ENCODE peak calls at places on chromosomes 5 and 9, in six cellular contexts. One of them, this sample, is unnamed.

GRCh38 chr5:57316798-57317327 is 143.0 kb downstream of the GPBP1 start:
- DNase-seq in neural progenitor cell: no peak
- DNase-seq in astrocyte: peak; percentile 100
- DNase-seq in DND-41: no peak
- DNase-seq in fibroblast of lung: peak; percentile 99
- DNase-seq in HCT116: no peak
- DNase-seq in this sample: no peak

GRCh38 chr9:126144617-126145456 is 181.8 kb upstream of the MVB12B start:
- DNase-seq in DND-41: no peak
- DNase-seq in fibroblast of lung: no peak
- DNase-seq in HCT116: no peak
- DNase-seq in astrocyte: no peak
- DNase-seq in neural progenitor cell: no peak
- DNase-seq in this sample: no peak

GRCh38 chr5:133150909-133151544 is 99.2 kb downstream of the HSPA4 start:
- DNase-seq in astrocyte: no peak
- DNase-seq in neural progenitor cell: no peak
- DNase-seq in DND-41: no peak
- DNase-seq in fibroblast of lung: no peak
- DNase-seq in HCT116: no peak
- DNase-seq in this sample: no peak

GRCh38 chr9:26329974-26330373 is 562.6 kb downstream of the CAAP1 start:
- DNase-seq in astrocyte: no peak
- DNase-seq in fibroblast of lung: no peak
- DNase-seq in HCT116: no peak
- DNase-seq in DND-41: no peak
- DNase-seq in neural progenitor cell: no peak
- DNase-seq in this sample: no peak

GRCh38 chr9:134775552-134775951 is 105.1 kb upstream of the FCN2 start:
- DNase-seq in DND-41: no peak
- DNase-seq in fibroblast of lung: peak; percentile 88
- DNase-seq in neural progenitor cell: no peak
- DNase-seq in astrocyte: peak; percentile 86
- DNase-seq in HCT116: no peak
- DNase-seq in this sample: no peak

GRCh38 chr9:4842734-4843133 is 50.0 kb downstream of the RCL1 start:
- DNase-seq in neural progenitor cell: no peak
- DNase-seq in fibroblast of lung: no peak
- DNase-seq in DND-41: no peak
- DNase-seq in HCT116: no peak
- DNase-seq in astrocyte: no peak
- DNase-seq in this sample: no peak

GRCh38 chr9:122179690-122180074 is 20.0 kb downstream of the MORN5 start:
- DNase-seq in astrocyte: peak; percentile 3
- DNase-seq in DND-41: no peak
- DNase-seq in HCT116: peak; percentile 7
- DNase-seq in neural progenitor cell: no peak
- DNase-seq in fibroblast of lung: peak; percentile 4
- DNase-seq in this sample: no peak

GRCh38 chr9:68522954-68523353 is 17.7 kb downstream of the TMEM252 start:
- DNase-seq in fibroblast of lung: no peak
- DNase-seq in HCT116: no peak
- DNase-seq in DND-41: no peak
- DNase-seq in astrocyte: no peak
- DNase-seq in neural progenitor cell: no peak
- DNase-seq in this sample: no peak

GRCh38 chr9:71725590-71726338 is 42.5 kb downstream of the CEMIP2 start:
- DNase-seq in HCT116: peak; percentile 79
- DNase-seq in DND-41: no peak
- DNase-seq in astrocyte: peak; percentile 90
- DNase-seq in neural progenitor cell: no peak
- DNase-seq in fibroblast of lung: peak; percentile 92
- DNase-seq in this sample: no peak

GRCh38 chr9:130995399-130995941 is 13.5 kb upstream of the LAMC3 start:
- DNase-seq in DND-41: peak; percentile 54
- DNase-seq in neural progenitor cell: peak; percentile 58
- DNase-seq in fibroblast of lung: peak; percentile 48
- DNase-seq in astrocyte: peak; percentile 36
- DNase-seq in HCT116: no peak
- DNase-seq in this sample: peak; percentile 63

GRCh38 chr9:96818535-96818934 is 35.8 kb downstream of the ZNF782 start:
- DNase-seq in astrocyte: no peak
- DNase-seq in HCT116: no peak
- DNase-seq in neural progenitor cell: no peak
- DNase-seq in DND-41: no peak
- DNase-seq in fibroblast of lung: no peak
- DNase-seq in this sample: no peak

GRCh38 chr9:692636-693459 is 148.6 kb upstream of the DMRT1 start:
- DNase-seq in fibroblast of lung: no peak
- DNase-seq in DND-41: no peak
- DNase-seq in HCT116: no peak
- DNase-seq in astrocyte: no peak
- DNase-seq in neural progenitor cell: no peak
- DNase-seq in this sample: peak; percentile 35

GRCh38 chr5:178630475-178630930 is 3.7 kb upstream of the CLK4 start:
- DNase-seq in DND-41: no peak
- DNase-seq in fibroblast of lung: peak; percentile 29
- DNase-seq in neural progenitor cell: no peak
- DNase-seq in HCT116: peak; percentile 24
- DNase-seq in astrocyte: peak; percentile 22
- DNase-seq in this sample: no peak

GRCh38 chr5:74408150-74409043 is 232.1 kb downstream of the ENC1 start:
- DNase-seq in fibroblast of lung: no peak
- DNase-seq in neural progenitor cell: no peak
- DNase-seq in DND-41: no peak
- DNase-seq in HCT116: no peak
- DNase-seq in astrocyte: no peak
- DNase-seq in this sample: no peak

GRCh38 chr5:82799346-82800077 is 277.7 kb downstream of the TMEM167A start:
- DNase-seq in neural progenitor cell: no peak
- DNase-seq in astrocyte: no peak
- DNase-seq in DND-41: no peak
- DNase-seq in HCT116: no peak
- DNase-seq in fibroblast of lung: no peak
- DNase-seq in this sample: no peak

GRCh38 chr9:120221844-120222243 is 358.1 kb downstream of the CDK5RAP2 start:
- DNase-seq in HCT116: no peak
- DNase-seq in DND-41: no peak
- DNase-seq in fibroblast of lung: no peak
- DNase-seq in astrocyte: no peak
- DNase-seq in neural progenitor cell: no peak
- DNase-seq in this sample: peak; percentile 80

GRCh38 chr5:66010476-66010875 is 84.1 kb downstream of the ERBIN start:
- DNase-seq in DND-41: no peak
- DNase-seq in HCT116: no peak
- DNase-seq in astrocyte: peak; percentile 14
- DNase-seq in fibroblast of lung: peak; percentile 27
- DNase-seq in neural progenitor cell: no peak
- DNase-seq in this sample: no peak

GRCh38 chr5:3375586-3376311 is 219.9 kb upstream of the IRX1 start:
- DNase-seq in neural progenitor cell: no peak
- DNase-seq in astrocyte: no peak
- DNase-seq in fibroblast of lung: no peak
- DNase-seq in HCT116: no peak
- DNase-seq in DND-41: no peak
- DNase-seq in this sample: no peak

GRCh38 chr9:104608336-104608735 is 2.9 kb upstream of the OR13C2 start:
- DNase-seq in neural progenitor cell: no peak
- DNase-seq in astrocyte: no peak
- DNase-seq in HCT116: no peak
- DNase-seq in DND-41: no peak
- DNase-seq in fibroblast of lung: no peak
- DNase-seq in this sample: no peak

GRCh38 chr5:160749682-160750081 is 102.3 kb downstream of the ATP10B start:
- DNase-seq in neural progenitor cell: no peak
- DNase-seq in DND-41: no peak
- DNase-seq in astrocyte: no peak
- DNase-seq in fibroblast of lung: no peak
- DNase-seq in HCT116: no peak
- DNase-seq in this sample: no peak

DNA sequence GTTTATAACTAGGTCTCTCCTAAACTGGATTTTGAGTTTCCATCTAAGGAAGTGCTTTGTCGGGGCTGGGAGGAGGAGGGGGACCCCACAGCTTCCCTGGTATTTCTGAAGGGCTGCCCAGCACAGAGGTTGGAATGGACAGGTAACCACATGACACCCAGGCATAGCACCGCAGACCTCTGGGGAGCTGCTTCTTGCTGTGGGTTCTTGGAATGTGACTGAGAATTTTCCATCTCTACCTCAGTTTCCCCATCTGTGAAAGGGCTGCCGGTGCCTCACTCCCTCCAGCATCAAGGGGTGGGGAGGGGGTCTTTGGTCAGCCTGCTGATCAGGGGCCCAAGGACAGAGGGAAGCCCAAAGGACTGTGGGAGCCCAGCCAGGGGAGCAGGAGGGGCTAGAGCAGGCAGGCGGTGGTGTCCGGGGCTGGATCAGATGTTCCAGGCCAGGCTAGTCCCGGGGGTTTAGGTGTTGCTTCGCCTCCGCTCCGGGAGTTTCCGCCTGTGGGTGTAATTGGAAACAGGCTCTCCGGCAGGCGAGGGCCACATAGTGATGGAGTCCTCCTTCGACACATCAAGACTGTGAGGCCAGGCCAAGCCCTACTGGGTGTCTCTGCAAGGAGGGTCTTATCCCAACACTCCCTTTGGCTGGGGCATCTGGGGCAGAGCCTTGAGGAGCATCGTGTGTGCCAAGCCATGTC is 3.3 kb downstream of the OLFML2A start:
- DNase-seq in fibroblast of lung: no peak
- DNase-seq in neural progenitor cell: no peak
- DNase-seq in DND-41: no peak
- DNase-seq in astrocyte: no peak
- DNase-seq in HCT116: no peak
- DNase-seq in this sample: peak; percentile 63
- H3K4me1 ChIP-seq in fibroblast of lung: peaks cover 19% of the 10 kb centered on the region
- H3K4me1 ChIP-seq in neural progenitor cell: peaks cover 17% of the 10 kb centered on the region
- H3K4me1 ChIP-seq in DND-41: no peaks in the 10 kb centered on the region
- H3K4me1 ChIP-seq in astrocyte: peaks cover 20% of the 10 kb centered on the region
- H3K4me1 ChIP-seq in HCT116: peaks cover 17% of the 10 kb centered on the region
- H3K4me1 ChIP-seq in this sample: peaks cover 4% of the 10 kb centered on the region

GRCh38 chr5:119070828-119071572 is at the start of gene DMXL1:
- DNase-seq in neural progenitor cell: peak; percentile 99
- DNase-seq in DND-41: peak; percentile 98
- DNase-seq in fibroblast of lung: peak; percentile 99
- DNase-seq in HCT116: peak; percentile 99
- DNase-seq in astrocyte: peak; percentile 98
- DNase-seq in this sample: peak; percentile 99

GRCh38 chr5:119071573-119071874 is 637 bp downstream of the DMXL1 start:
- DNase-seq in DND-41: no peak
- DNase-seq in astrocyte: no peak
- DNase-seq in fibroblast of lung: no peak
- DNase-seq in neural progenitor cell: no peak
- DNase-seq in HCT116: no peak
- DNase-seq in this sample: no peak

GRCh38 chr5:119067338-119067737 is 3.5 kb upstream of the DMXL1 start:
- DNase-seq in neural progenitor cell: no peak
- DNase-seq in astrocyte: no peak
- DNase-seq in HCT116: no peak
- DNase-seq in DND-41: no peak
- DNase-seq in fibroblast of lung: no peak
- DNase-seq in this sample: no peak

GRCh38 chr5:119072496-119072895 is 1.6 kb downstream of the DMXL1 start:
- DNase-seq in DND-41: no peak
- DNase-seq in neural progenitor cell: no peak
- DNase-seq in astrocyte: no peak
- DNase-seq in fibroblast of lung: no peak
- DNase-seq in HCT116: no peak
- DNase-seq in this sample: no peak

GRCh38 chr5:119070578-119070827 is 384 bp upstream of the DMXL1 start:
- DNase-seq in DND-41: no peak
- DNase-seq in astrocyte: no peak
- DNase-seq in neural progenitor cell: peak; percentile 93
- DNase-seq in fibroblast of lung: no peak
- DNase-seq in HCT116: no peak
- DNase-seq in this sample: no peak
- H3K9ac ChIP-seq in DND-41: peak overlapping the region; percentile 87
- H3K9ac ChIP-seq in astrocyte: peak overlapping the region; percentile 96
- H3K9ac ChIP-seq in neural progenitor cell: no peak overlapping the region
- H3K9ac ChIP-seq in fibroblast of lung: peak overlapping the region; percentile 60
- H3K9ac ChIP-seq in HCT116: peak overlapping the region; percentile 78
- H3K9ac ChIP-seq in this sample: peak overlapping the region; percentile 65

GRCh38 chr9:90872835-90873294 is 71.2 kb downstream of the SYK start:
- DNase-seq in astrocyte: no peak
- DNase-seq in fibroblast of lung: no peak
- DNase-seq in DND-41: no peak
- DNase-seq in neural progenitor cell: no peak
- DNase-seq in HCT116: no peak
- DNase-seq in this sample: no peak

GRCh38 chr9:90873422-90873821 is 71.8 kb downstream of the SYK start:
- DNase-seq in fibroblast of lung: no peak
- DNase-seq in DND-41: no peak
- DNase-seq in HCT116: no peak
- DNase-seq in neural progenitor cell: no peak
- DNase-seq in astrocyte: no peak
- DNase-seq in this sample: no peak

GRCh38 chr9:90871327-90871935 is 69.8 kb downstream of the SYK start:
- DNase-seq in HCT116: no peak
- DNase-seq in fibroblast of lung: no peak
- DNase-seq in neural progenitor cell: no peak
- DNase-seq in astrocyte: no peak
- DNase-seq in DND-41: no peak
- DNase-seq in this sample: no peak

GRCh38 chr9:90870646-90871326 is 69.2 kb downstream of the SYK start:
- DNase-seq in astrocyte: peak; percentile 9
- DNase-seq in HCT116: peak; percentile 27
- DNase-seq in fibroblast of lung: peak; percentile 20
- DNase-seq in DND-41: peak; percentile 39
- DNase-seq in neural progenitor cell: peak; percentile 55
- DNase-seq in this sample: peak; percentile 59

GRCh38 chr9:90874194-90874593 is 72.6 kb downstream of the SYK start:
- DNase-seq in DND-41: no peak
- DNase-seq in neural progenitor cell: no peak
- DNase-seq in astrocyte: no peak
- DNase-seq in HCT116: no peak
- DNase-seq in fibroblast of lung: no peak
- DNase-seq in this sample: no peak
- TF ChIP-seq CTCF in DND-41: peak; percentile 35
- TF ChIP-seq CTCF in neural progenitor cell: peak; percentile 27
- TF ChIP-seq CTCF in astrocyte: peak; percentile 3
- TF ChIP-seq CTCF in HCT116: no peak
- TF ChIP-seq CTCF in fibroblast of lung: no peak
- TF ChIP-seq CTCF in this sample: peak; percentile 52

GRCh38 chr5:41878598-41879305 is 8.5 kb upstream of the OXCT1 start:
- DNase-seq in neural progenitor cell: no peak
- DNase-seq in astrocyte: no peak
- DNase-seq in fibroblast of lung: no peak
- DNase-seq in HCT116: no peak
- DNase-seq in DND-41: no peak
- DNase-seq in this sample: no peak

GRCh38 chr5:41877408-41877807 is 7.2 kb upstream of the OXCT1 start:
- DNase-seq in DND-41: no peak
- DNase-seq in neural progenitor cell: no peak
- DNase-seq in HCT116: no peak
- DNase-seq in fibroblast of lung: no peak
- DNase-seq in astrocyte: no peak
- DNase-seq in this sample: no peak

GRCh38 chr5:41878173-41878572 is 7.9 kb upstream of the OXCT1 start:
- DNase-seq in neural progenitor cell: no peak
- DNase-seq in HCT116: no peak
- DNase-seq in astrocyte: no peak
- DNase-seq in fibroblast of lung: no peak
- DNase-seq in DND-41: no peak
- DNase-seq in this sample: no peak

GRCh38 chr5:41875121-41875520 is 4.9 kb upstream of the OXCT1 start:
- DNase-seq in neural progenitor cell: no peak
- DNase-seq in fibroblast of lung: no peak
- DNase-seq in astrocyte: no peak
- DNase-seq in HCT116: no peak
- DNase-seq in DND-41: no peak
- DNase-seq in this sample: no peak

GRCh38 chr5:41876678-41877077 is 6.5 kb upstream of the OXCT1 start:
- DNase-seq in fibroblast of lung: no peak
- DNase-seq in HCT116: no peak
- DNase-seq in astrocyte: no peak
- DNase-seq in neural progenitor cell: no peak
- DNase-seq in DND-41: no peak
- DNase-seq in this sample: no peak
- H3K4me1 ChIP-seq in fibroblast of lung: no peaks in the 10 kb centered on the region
- H3K4me1 ChIP-seq in HCT116: no peaks in the 10 kb centered on the region
- H3K4me1 ChIP-seq in astrocyte: peaks cover 1% of the 10 kb centered on the region
- H3K4me1 ChIP-seq in neural progenitor cell: no peaks in the 10 kb centered on the region
- H3K4me1 ChIP-seq in DND-41: no peaks in the 10 kb centered on the region
- H3K4me1 ChIP-seq in this sample: peaks cover 5% of the 10 kb centered on the region